ENCODE peak calls at places on chromosomes 12 and 14, in seven cellular contexts. Z, O, I, Q, T, Y and D are unnamed samples.

GRCh38 chr12:77847060-77847541 is 16.4 kb downstream of the NAV3 start:
- DNase-seq in Z (no peak), O (no peak), I (no peak), Q (peak; percentile 2), T (no peak), Y (no peak), D (no peak)

GRCh38 chr14:60724080-60724618 is at the start of gene SIX4:
- DNase-seq in Z (peak; percentile 62), O (no peak), I (no peak), Q (peak; percentile 65), T (peak; percentile 70), Y (peak; percentile 80), D (no peak)

GRCh38 chr12:68086019-68086603 is 73.4 kb downstream of the IFNG start:
- DNase-seq in Z (no peak), O (no peak), I (no peak), Q (no peak), T (no peak), Y (no peak), D (no peak)

GRCh38 chr14:89251066-89251465 is 166.0 kb downstream of the FOXN3 start:
- DNase-seq in Z (no peak), O (no peak), I (no peak), Q (no peak), T (no peak), Y (no peak), D (no peak)

GRCh38 chr14:101066826-101067508 is 163.4 kb upstream of the RTL1 start:
- DNase-seq in Z (no peak), O (no peak), I (no peak), Q (no peak), T (no peak), Y (peak; percentile 46), D (no peak)

GRCh38 chr12:94336201-94336915 is 123.3 kb downstream of the CEP83 start:
- DNase-seq in Z (no peak), O (no peak), I (no peak), Q (no peak), T (no peak), Y (no peak), D (no peak)

GRCh38 chr14:76808990-76809389 is 3.7 kb downstream of the ANGEL1 start:
- DNase-seq in Z (no peak), O (no peak), I (no peak), Q (no peak), T (no peak), Y (no peak), D (no peak)

GRCh38 chr14:24705840-24706239 is 71.8 kb upstream of the GZMB start:
- DNase-seq in Z (no peak), O (no peak), I (no peak), Q (no peak), T (no peak), Y (no peak), D (no peak)

GRCh38 chr12:102883204-102883799 is 33.7 kb downstream of the PAH start:
- DNase-seq in Z (peak; percentile 21), O (peak; percentile 52), I (peak; percentile 20), Q (peak; percentile 15), T (no peak), Y (peak; percentile 73), D (peak; percentile 7)

GRCh38 chr12:23098110-23099049 is 473.4 kb downstream of the ETNK1 start:
- DNase-seq in Z (no peak), O (no peak), I (no peak), Q (no peak), T (no peak), Y (no peak), D (no peak)

GRCh38 chr12:82507656-82508055 is 149.3 kb downstream of the METTL25 start:
- DNase-seq in Z (no peak), O (no peak), I (no peak), Q (no peak), T (no peak), Y (no peak), D (no peak)

GRCh38 chr14:25050494-25051170 is 685 bp upstream of the STXBP6 start:
- DNase-seq in Z (no peak), O (no peak), I (no peak), Q (no peak), T (peak; percentile 69), Y (no peak), D (no peak)

GRCh38 chr12:112947761-112948160 is 9.5 kb downstream of the OAS3 start:
- DNase-seq in Z (no peak), O (no peak), I (no peak), Q (no peak), T (no peak), Y (no peak), D (no peak)

GRCh38 chr12:527241-527640 is 67.5 kb downstream of the B4GALNT3 start:
- DNase-seq in Z (no peak), O (no peak), I (no peak), Q (no peak), T (no peak), Y (no peak), D (no peak)